ENCODE peak calls at places on chromosomes 6 and 20, in eight cellular contexts. F is GM20000, H is fibroblast of lung, L is H1, R is RWPE2, K is breast epithelium, W is spleen, A is psoas muscle. B is an unnamed sample.

GRCh38 chr6:51959744-51960383 is 127.5 kb downstream of the PKHD1 start:
- DNase-seq in F (peak), H (peak), L (peak), R (no peak), K (peak), W (no peak), A (peak), B (peak)

GRCh38 chr6:129289442-129289841 is 406.5 kb downstream of the LAMA2 start:
- DNase-seq in F (no peak), H (no peak), L (no peak), R (no peak), K (no peak), W (no peak), A (no peak), B (no peak)

GRCh38 chr20:63470410-63470809 is 2.0 kb downstream of the KCNQ2 start:
- DNase-seq in F (no peak), H (no peak), L (no peak), R (peak), K (no peak), W (no peak), A (no peak), B (no peak)

GRCh38 chr20:13180986-13181889 is 39.8 kb upstream of the ISM1 start:
- DNase-seq in F (no peak), H (no peak), L (no peak), R (no peak), K (no peak), W (no peak), A (no peak), B (no peak)

GRCh38 chr6:91173651-91174050 is 586.8 kb upstream of the MAP3K7 start:
- DNase-seq in F (no peak), H (no peak), L (no peak), R (no peak), K (no peak), W (no peak), A (no peak), B (no peak)

GRCh38 chr6:148186916-148187315 is 155.7 kb upstream of the SASH1 start:
- DNase-seq in F (no peak), H (no peak), L (no peak), R (no peak), K (no peak), W (no peak), A (no peak), B (no peak)

GRCh38 chr20:37611852-37612251 is 82.0 kb upstream of the CTNNBL1 start:
- DNase-seq in F (no peak), H (no peak), L (no peak), R (no peak), K (no peak), W (no peak), A (no peak), B (no peak)

GRCh38 chr6:41519748-41520699 is 26.2 kb upstream of the FOXP4 start:
- DNase-seq in F (no peak), H (no peak), L (no peak), R (no peak), K (no peak), W (no peak), A (no peak), B (no peak)

GRCh38 chr20:32674362-32674789 is 635 bp upstream of the C20orf203 start:
- DNase-seq in F (peak), H (peak), L (no peak), R (no peak), K (peak), W (no peak), A (no peak), B (no peak)

GRCh38 chr6:21279619-21280018 is 313.9 kb upstream of the SOX4 start:
- DNase-seq in F (no peak), H (no peak), L (no peak), R (no peak), K (no peak), W (no peak), A (no peak), B (no peak)

GRCh38 chr6:28587746-28588075 is 62.0 kb downstream of the GPX5 start:
- DNase-seq in F (no peak), H (peak), L (no peak), R (no peak), K (no peak), W (no peak), A (no peak), B (no peak)

GRCh38 chr6:25089442-25089841 is 153.7 kb upstream of the RIPOR2 start:
- DNase-seq in F (no peak), H (peak), L (no peak), R (no peak), K (no peak), W (no peak), A (no peak), B (no peak)

DNA sequence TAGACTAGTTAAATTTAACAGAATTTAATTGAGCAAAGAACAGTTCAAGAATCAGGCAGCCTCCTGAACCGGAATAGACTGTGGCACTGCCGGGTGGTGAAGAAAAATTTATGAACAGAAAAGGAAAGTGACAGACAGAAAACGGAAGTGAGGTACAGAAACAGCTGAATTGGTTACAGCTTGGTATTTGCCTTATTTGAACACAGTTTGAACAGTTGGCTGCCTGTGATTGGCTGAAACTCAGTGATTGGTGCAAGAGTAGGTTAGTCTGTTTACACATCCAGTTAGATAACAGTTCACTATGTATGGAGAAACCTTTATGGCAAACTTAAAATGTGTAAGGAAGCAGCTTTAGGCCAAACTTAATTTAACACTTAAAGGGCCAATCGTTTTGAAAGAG is 116.0 kb upstream of the CITED2 start:
- DNase-seq in F (no peak), H (no peak), L (no peak), R (no peak), K (no peak), W (no peak), A (no peak), B (no peak)
- TF ChIP-seq CTCF in F (no peak), H (no peak), L (no peak), R (no peak), K (no peak), W (no peak), A (no peak), B (no peak)

DNA sequence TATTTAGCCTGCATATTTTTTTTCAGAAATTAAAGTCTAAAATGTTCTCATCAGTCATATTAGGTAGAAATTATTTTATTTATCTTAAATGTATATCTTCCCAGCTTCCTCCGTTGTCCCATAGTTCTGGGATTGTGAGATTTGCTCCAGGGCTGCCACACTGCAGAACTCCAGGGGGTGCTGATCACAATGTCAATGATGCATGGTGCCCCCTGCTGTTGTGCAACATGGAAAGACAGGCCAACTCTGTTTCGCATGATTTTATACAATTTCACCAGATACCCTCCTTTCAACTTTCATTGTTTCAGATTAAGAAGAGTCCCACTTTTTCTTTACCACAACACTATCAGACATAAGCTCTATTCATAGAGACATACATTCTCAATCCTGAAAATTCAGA is 35.9 kb downstream of the ID4 start:
- DNase-seq in F (no peak), H (no peak), L (no peak), R (no peak), K (no peak), W (no peak), A (no peak), B (no peak)
- TF ChIP-seq CTCF in F (no peak), H (peak), L (peak), R (no peak), K (no peak), W (no peak), A (no peak), B (no peak)

GRCh38 chr20:49956689-49957443 is 20.7 kb downstream of the RNF114 start:
- DNase-seq in F (no peak), H (no peak), L (no peak), R (no peak), K (no peak), W (peak), A (peak), B (no peak)

GRCh38 chr20:49961413-49961812 is 21.4 kb upstream of the SNAI1 start:
- DNase-seq in F (no peak), H (no peak), L (no peak), R (no peak), K (no peak), W (no peak), A (no peak), B (no peak)

GRCh38 chr20:49955167-49955566 is 19.0 kb downstream of the RNF114 start:
- DNase-seq in F (no peak), H (no peak), L (no peak), R (no peak), K (no peak), W (peak), A (no peak), B (no peak)

DNA sequence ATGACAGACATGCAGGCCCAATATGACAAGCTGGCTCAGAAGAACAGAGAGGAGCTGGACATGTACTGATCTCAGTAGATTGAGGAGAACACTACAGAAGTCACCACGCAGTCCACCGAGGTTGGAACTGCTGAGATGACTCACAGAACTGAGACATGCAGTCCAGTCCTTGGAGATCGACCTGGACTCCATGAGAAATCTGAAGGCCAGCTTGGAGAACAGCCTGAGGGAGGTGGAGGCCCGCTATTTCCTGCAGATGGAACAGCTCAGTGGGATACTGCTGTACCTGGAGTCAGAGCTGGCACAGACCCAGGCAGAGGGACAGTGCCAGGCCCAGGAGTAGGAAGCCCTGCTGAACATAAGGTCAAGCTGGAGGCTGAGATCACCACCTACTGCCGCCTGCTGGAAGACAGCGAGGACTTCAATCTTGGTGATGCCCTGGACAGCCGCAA is 21.3 kb downstream of the RNF114 start:
- DNase-seq in F (no peak), H (no peak), L (no peak), R (no peak), K (no peak), W (peak), A (no peak), B (no peak)
- TF ChIP-seq CTCF in F (no peak), H (no peak), L (no peak), R (peak), K (no peak), W (no peak), A (no peak), B (no peak)

DNA sequence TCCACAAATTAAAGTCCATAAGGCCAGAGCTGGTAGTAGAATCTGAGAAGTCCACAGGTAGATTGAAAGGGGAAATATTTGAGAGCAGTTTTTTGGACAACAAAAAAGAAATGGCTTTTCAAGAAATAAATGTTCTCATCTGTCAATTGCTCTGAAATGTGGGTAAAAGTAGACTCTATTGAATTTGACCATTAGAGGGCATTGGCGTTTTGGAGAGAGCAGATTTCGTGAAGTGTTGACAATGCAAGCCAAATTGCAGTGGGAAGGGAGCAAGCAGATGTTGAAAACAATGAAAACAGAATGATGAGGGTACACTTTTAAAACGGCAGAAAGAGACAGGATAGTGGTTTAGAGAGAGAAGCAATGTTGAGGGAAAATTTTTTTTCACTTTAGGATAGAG is 149.1 kb upstream of the FAM83B start:
- DNase-seq in F (no peak), H (no peak), L (no peak), R (no peak), K (no peak), W (no peak), A (no peak), B (no peak)
- TF ChIP-seq CTCF in F (no peak), H (peak), L (peak), R (peak), K (peak), W (no peak), A (no peak), B (no peak)

B was measured in omental fat pad.